ENCODE peak calls at places on chromosomes 7 and 10, in five cellular contexts. R is RWPE1, J is coronary artery, M is sigmoid colon, H is nephron progenitor cell. A is an unnamed sample.

GRCh38 chr7:5625938-5626337 is 155.5 kb downstream of the RNF216 start:
- DNase-seq in J (no peak), H (no peak), M (no peak), R (peak), A (no peak)

GRCh38 chr10:88926484-88927249 is 25.9 kb downstream of the ACTA2 start:
- DNase-seq in M (no peak), H (no peak), J (no peak), R (no peak), A (no peak)

GRCh38 chr10:116767235-116767634 is 24.9 kb upstream of the HSPA12A start:
- DNase-seq in H (peak), M (peak), R (peak), J (no peak), A (no peak)

GRCh38 chr7:140415361-140415760 is 11.5 kb downstream of the RAB19 start:
- DNase-seq in R (no peak), H (no peak), M (no peak), J (no peak), A (no peak)

GRCh38 chr7:36277247-36277542 is 112.5 kb upstream of the ANLN start:
- DNase-seq in R (no peak), H (no peak), M (peak), J (no peak), A (peak)

GRCh38 chr7:47446871-47447466 is 134.9 kb downstream of the TNS3 start:
- DNase-seq in R (no peak), H (no peak), J (no peak), M (no peak), A (no peak)

GRCh38 chr7:5041047-5041446 is 4.6 kb upstream of the RBAK start:
- DNase-seq in M (no peak), R (no peak), J (no peak), H (no peak), A (no peak)

GRCh38 chr10:33808475-33808874 is 474.0 kb upstream of the NRP1 start:
- DNase-seq in J (no peak), H (no peak), R (no peak), M (no peak), A (no peak)

GRCh38 chr7:121395494-121395960 is 581 bp downstream of the FAM3C start:
- DNase-seq in M (no peak), J (no peak), H (no peak), R (peak), A (no peak)

GRCh38 chr10:128070721-128071416 is 55.4 kb downstream of the MKI67 start:
- DNase-seq in H (no peak), M (peak), J (peak), R (no peak), A (no peak)

GRCh38 chr7:141551773-141552162 is 558 bp downstream of the AGK start:
- DNase-seq in M (no peak), H (no peak), J (no peak), R (no peak), A (no peak)

GRCh38 chr10:74891048-74891447 is 64.6 kb downstream of the KAT6B start:
- DNase-seq in R (no peak), J (no peak), M (no peak), H (no peak), A (no peak)

DNA sequence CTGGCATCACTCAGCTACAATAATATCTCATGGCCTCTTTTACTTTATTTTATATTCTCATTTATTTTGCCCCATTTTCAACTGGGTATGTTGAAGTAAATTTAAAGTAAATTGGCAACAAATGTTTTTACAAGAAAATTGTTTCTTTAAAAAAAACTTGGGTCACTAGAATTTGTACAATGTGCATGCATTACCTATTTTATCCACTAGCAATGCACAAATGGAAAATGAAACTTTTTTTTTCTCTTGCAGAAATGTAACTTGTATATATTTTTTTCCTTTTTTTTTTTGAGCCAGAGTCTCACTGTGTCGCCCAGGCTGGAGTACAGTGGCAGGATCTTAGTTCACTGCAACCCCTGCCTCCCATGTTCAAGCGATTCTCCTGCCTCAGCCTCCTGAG is 10.3 kb upstream of the H2AZ2 start:
- DNase-seq in J (no peak), H (no peak), M (no peak), R (no peak), A (no peak)
- TF ChIP-seq CTCF in J (no peak), H (peak), M (no peak), R (peak), A (peak)

GRCh38 chr7:42099076-42099836 is 137.8 kb downstream of the GLI3 start:
- DNase-seq in M (no peak), R (no peak), J (no peak), H (no peak), A (no peak)

GRCh38 chr7:42095791-42096190 is 141.2 kb downstream of the GLI3 start:
- DNase-seq in H (no peak), R (no peak), M (no peak), J (no peak), A (no peak)

GRCh38 chr7:42096681-42097637 is 140.1 kb downstream of the GLI3 start:
- DNase-seq in M (peak), R (no peak), H (peak), J (no peak), A (no peak)

GRCh38 chr7:42096262-42096661 is 140.7 kb downstream of the GLI3 start:
- DNase-seq in H (no peak), R (no peak), J (no peak), M (no peak), A (no peak)

GRCh38 chr7:42097756-42098155 is 139.3 kb downstream of the GLI3 start:
- DNase-seq in J (no peak), R (peak), M (no peak), H (no peak), A (no peak)
- TF ChIP-seq CTCF in J (no peak), R (no peak), M (no peak), H (no peak), A (peak)

GRCh38 chr10:124590216-124591122 is 128.8 kb downstream of the LHPP start:
- DNase-seq in M (peak), R (no peak), J (no peak), H (no peak), A (no peak)
- TF ChIP-seq CTCF in M (no peak), R (no peak), J (no peak), H (no peak), A (no peak)

GRCh38 chr7:34165927-34166550 is 260.7 kb downstream of the BMPER start:
- DNase-seq in H (no peak), J (no peak), R (no peak), M (no peak), A (no peak)
- TF ChIP-seq CTCF in H (peak), J (no peak), R (peak), M (peak), A (peak)

GRCh38 chr10:132397671-132398565 is 918 bp downstream of the PWWP2B start:
- DNase-seq in H (no peak), R (no peak), J (no peak), M (peak), A (no peak)
- TF ChIP-seq CTCF in H (no peak), R (no peak), J (no peak), M (no peak), A (no peak)